ENCODE peak calls at places on chromosomes 11 and 22, in five cellular contexts. One of them, this sample, is unnamed.

GRCh38 chr11:68271023-68271780 is 571 bp downstream of the C11orf24 start:
- DNase-seq in A673: peak; percentile 92
- DNase-seq in heart right ventricle: peak; percentile 61
- DNase-seq in GM06990: peak; percentile 72
- DNase-seq in IMR-90: peak; percentile 83
- DNase-seq in this sample: peak; percentile 78

GRCh38 chr11:16217631-16218030 is 138.7 kb downstream of the SOX6 start:
- DNase-seq in A673: no peak
- DNase-seq in heart right ventricle: no peak
- DNase-seq in GM06990: no peak
- DNase-seq in IMR-90: peak; percentile 33
- DNase-seq in this sample: no peak

GRCh38 chr22:46070722-46071450 is 79.4 kb upstream of the PPARA start:
- DNase-seq in A673: peak; percentile 91
- DNase-seq in heart right ventricle: no peak
- DNase-seq in GM06990: peak; percentile 75
- DNase-seq in IMR-90: peak; percentile 54
- DNase-seq in this sample: no peak

GRCh38 chr22:23147632-23148387 is 2.5 kb downstream of the RAB36 start:
- DNase-seq in A673: no peak
- DNase-seq in heart right ventricle: no peak
- DNase-seq in GM06990: no peak
- DNase-seq in IMR-90: peak; percentile 90
- DNase-seq in this sample: no peak

GRCh38 chr11:73242291-73243092 is 24.4 kb downstream of the P2RY2 start:
- DNase-seq in A673: peak; percentile 82
- DNase-seq in heart right ventricle: peak; percentile 61
- DNase-seq in GM06990: peak; percentile 77
- DNase-seq in IMR-90: peak; percentile 60
- DNase-seq in this sample: peak; percentile 85

GRCh38 chr11:43907028-43907966 is 26.7 kb downstream of the ALKBH3 start:
- DNase-seq in A673: no peak
- DNase-seq in heart right ventricle: no peak
- DNase-seq in GM06990: no peak
- DNase-seq in IMR-90: no peak
- DNase-seq in this sample: no peak

GRCh38 chr11:2213384-2213842 is 41.8 kb upstream of the TH start:
- DNase-seq in A673: peak; percentile 66
- DNase-seq in heart right ventricle: peak; percentile 2
- DNase-seq in GM06990: no peak
- DNase-seq in IMR-90: no peak
- DNase-seq in this sample: peak; percentile 58

GRCh38 chr11:11910541-11910940 is 68.8 kb downstream of the USP47 start:
- DNase-seq in A673: no peak
- DNase-seq in heart right ventricle: no peak
- DNase-seq in GM06990: no peak
- DNase-seq in IMR-90: no peak
- DNase-seq in this sample: no peak

GRCh38 chr11:128535468-128536457 is 51.6 kb downstream of the ETS1 start:
- DNase-seq in A673: no peak
- DNase-seq in heart right ventricle: no peak
- DNase-seq in GM06990: no peak
- DNase-seq in IMR-90: no peak
- DNase-seq in this sample: no peak

GRCh38 chr11:95794086-95794485 is 3.8 kb downstream of the CEP57 start:
- DNase-seq in A673: no peak
- DNase-seq in heart right ventricle: no peak
- DNase-seq in GM06990: no peak
- DNase-seq in IMR-90: peak; percentile 26
- DNase-seq in this sample: no peak

GRCh38 chr22:39452740-39453040 is 4.1 kb upstream of the MGAT3 start:
- DNase-seq in A673: no peak
- DNase-seq in heart right ventricle: no peak
- DNase-seq in GM06990: no peak
- DNase-seq in IMR-90: no peak
- DNase-seq in this sample: no peak

GRCh38 chr11:85725510-85726258 is 39.7 kb upstream of the CCDC89 start:
- DNase-seq in A673: peak; percentile 90
- DNase-seq in heart right ventricle: no peak
- DNase-seq in GM06990: no peak
- DNase-seq in IMR-90: peak; percentile 97
- DNase-seq in this sample: no peak

GRCh38 chr11:34044664-34045485 is 6.7 kb upstream of the CAPRIN1 start:
- DNase-seq in A673: peak; percentile 99
- DNase-seq in heart right ventricle: no peak
- DNase-seq in GM06990: no peak
- DNase-seq in IMR-90: peak; percentile 82
- DNase-seq in this sample: no peak

GRCh38 chr11:101436511-101437142 is 147.2 kb downstream of the TRPC6 start:
- DNase-seq in A673: peak; percentile 49
- DNase-seq in heart right ventricle: peak; percentile 17
- DNase-seq in GM06990: no peak
- DNase-seq in IMR-90: peak; percentile 49
- DNase-seq in this sample: no peak

GRCh38 chr22:36921309-36922096 is 8.1 kb downstream of the CSF2RB start:
- DNase-seq in A673: no peak
- DNase-seq in heart right ventricle: peak; percentile 29
- DNase-seq in GM06990: peak; percentile 64
- DNase-seq in IMR-90: no peak
- DNase-seq in this sample: peak; percentile 58

GRCh38 chr11:111911563-111912401 is at the start of gene CRYAB:
- DNase-seq in A673: no peak
- DNase-seq in heart right ventricle: peak; percentile 89
- DNase-seq in GM06990: no peak
- DNase-seq in IMR-90: peak; percentile 82
- DNase-seq in this sample: peak; percentile 98

GRCh38 chr22:17749605-17750395 is 24.5 kb downstream of the BID start:
- DNase-seq in A673: no peak
- DNase-seq in heart right ventricle: no peak
- DNase-seq in GM06990: no peak
- DNase-seq in IMR-90: no peak
- DNase-seq in this sample: no peak

GRCh38 chr11:94128171-94128745 is 383 bp upstream of the PANX1 start:
- DNase-seq in A673: no peak
- DNase-seq in heart right ventricle: no peak
- DNase-seq in GM06990: no peak
- DNase-seq in IMR-90: no peak
- DNase-seq in this sample: no peak

GRCh38 chr11:48099916-48100446 is 116.6 kb upstream of the OR4B1 start:
- DNase-seq in A673: no peak
- DNase-seq in heart right ventricle: no peak
- DNase-seq in GM06990: no peak
- DNase-seq in IMR-90: no peak
- DNase-seq in this sample: no peak

GRCh38 chr11:123195182-123196059 is at the start of gene CLMP:
- DNase-seq in A673: peak; percentile 77
- DNase-seq in heart right ventricle: no peak
- DNase-seq in GM06990: no peak
- DNase-seq in IMR-90: peak; percentile 82
- DNase-seq in this sample: no peak

GRCh38 chr11:114956565-114956964 is 278.2 kb downstream of the NXPE2 start:
- DNase-seq in A673: no peak
- DNase-seq in heart right ventricle: no peak
- DNase-seq in GM06990: no peak
- DNase-seq in IMR-90: no peak
- DNase-seq in this sample: no peak

GRCh38 chr11:114953039-114953438 is 274.7 kb downstream of the NXPE2 start:
- DNase-seq in A673: no peak
- DNase-seq in heart right ventricle: no peak
- DNase-seq in GM06990: no peak
- DNase-seq in IMR-90: no peak
- DNase-seq in this sample: no peak
- TF ChIP-seq CTCF in A673: peak; percentile 29
- TF ChIP-seq CTCF in heart right ventricle: peak; percentile 45
- TF ChIP-seq CTCF in GM06990: peak; percentile 23
- TF ChIP-seq CTCF in IMR-90: no peak
- TF ChIP-seq CTCF in this sample: peak; percentile 52

GRCh38 chr11:57301711-57302423 is 22.9 kb downstream of the TNKS1BP1 start:
- DNase-seq in A673: no peak
- DNase-seq in heart right ventricle: no peak
- DNase-seq in GM06990: no peak
- DNase-seq in IMR-90: no peak
- DNase-seq in this sample: no peak

GRCh38 chr11:57305523-57305922 is 19.2 kb downstream of the TNKS1BP1 start:
- DNase-seq in A673: no peak
- DNase-seq in heart right ventricle: no peak
- DNase-seq in GM06990: no peak
- DNase-seq in IMR-90: no peak
- DNase-seq in this sample: no peak

GRCh38 chr11:57302489-57302888 is 22.3 kb downstream of the TNKS1BP1 start:
- DNase-seq in A673: no peak
- DNase-seq in heart right ventricle: no peak
- DNase-seq in GM06990: no peak
- DNase-seq in IMR-90: no peak
- DNase-seq in this sample: no peak

GRCh38 chr11:57303990-57304579 is 20.7 kb downstream of the TNKS1BP1 start:
- DNase-seq in A673: no peak
- DNase-seq in heart right ventricle: no peak
- DNase-seq in GM06990: no peak
- DNase-seq in IMR-90: no peak
- DNase-seq in this sample: no peak

GRCh38 chr11:57303280-57303989 is 21.3 kb downstream of the TNKS1BP1 start:
- DNase-seq in A673: no peak
- DNase-seq in heart right ventricle: no peak
- DNase-seq in GM06990: no peak
- DNase-seq in IMR-90: no peak
- DNase-seq in this sample: no peak
- H3K36me3 ChIP-seq in A673: peaks cover 51% of the 10 kb centered on the region
- H3K36me3 ChIP-seq in heart right ventricle: peaks cover 75% of the 10 kb centered on the region
- H3K36me3 ChIP-seq in GM06990: peaks cover 4% of the 10 kb centered on the region
- H3K36me3 ChIP-seq in IMR-90: peaks cover 73% of the 10 kb centered on the region
- H3K36me3 ChIP-seq in this sample: peaks cover 59% of the 10 kb centered on the region

DNA sequence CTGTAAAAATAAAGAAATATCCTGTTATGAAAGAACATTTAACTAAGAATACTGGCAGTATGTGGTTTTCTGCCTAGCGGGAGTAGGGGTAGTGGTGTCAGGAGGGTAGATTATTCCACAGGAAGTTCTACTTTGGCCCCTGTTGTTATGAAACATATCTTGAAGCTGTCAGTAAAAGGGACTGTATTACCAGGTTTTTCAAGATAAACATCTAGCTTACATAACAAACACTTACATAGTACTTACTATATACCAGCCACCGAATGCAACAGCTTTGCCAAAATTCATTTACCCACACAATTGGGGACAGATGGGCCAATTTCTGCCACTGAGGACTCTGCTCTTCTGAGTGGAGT is 3.7 kb downstream of the TMEM123 start:
- DNase-seq in A673: no peak
- DNase-seq in heart right ventricle: no peak
- DNase-seq in GM06990: no peak
- DNase-seq in IMR-90: no peak
- DNase-seq in this sample: no peak
- H3K4me3 ChIP-seq in A673: no peak overlapping the region
- H3K4me3 ChIP-seq in heart right ventricle: no peak overlapping the region
- H3K4me3 ChIP-seq in GM06990: no peak overlapping the region
- H3K4me3 ChIP-seq in IMR-90: no peak overlapping the region
- H3K4me3 ChIP-seq in this sample: no peak overlapping the region

DNA sequence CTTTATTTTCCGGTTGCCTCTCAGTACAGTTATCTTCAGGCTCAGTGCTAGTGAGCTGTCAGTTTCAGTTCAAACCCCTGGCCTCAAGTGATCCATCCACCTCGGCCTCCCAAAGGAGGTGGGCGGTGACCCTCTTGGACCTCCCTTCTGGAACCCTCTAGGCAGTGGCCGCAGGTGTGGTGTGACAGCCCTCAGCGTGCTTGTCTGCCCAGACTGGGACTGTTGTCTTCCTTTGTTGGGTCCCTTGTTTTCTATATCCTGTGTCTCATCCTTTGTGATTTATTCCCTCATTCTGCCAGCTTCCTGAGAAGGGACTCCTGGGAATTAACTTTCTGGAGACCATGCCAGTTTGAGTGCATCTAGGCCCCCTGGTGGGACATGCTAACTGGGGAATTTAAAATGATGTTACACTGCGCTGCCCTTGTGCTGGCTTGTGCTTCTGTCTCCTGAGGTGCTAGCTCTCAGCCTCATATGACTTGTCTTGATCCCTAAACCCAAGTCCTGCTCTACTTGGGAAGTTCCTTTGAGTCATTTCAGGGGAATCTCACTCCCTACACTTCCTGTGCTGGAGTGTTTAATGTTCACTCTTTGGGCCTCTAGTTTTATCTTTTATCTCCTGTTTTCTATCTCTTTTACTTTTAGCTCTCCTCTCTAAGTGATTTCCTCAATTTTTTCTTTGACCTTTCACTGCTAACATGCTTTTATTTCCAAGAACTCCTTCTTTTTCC is 19.4 kb downstream of the MED15 start:
- DNase-seq in A673: peak; percentile 97
- DNase-seq in heart right ventricle: no peak
- DNase-seq in GM06990: no peak
- DNase-seq in IMR-90: peak; percentile 91
- DNase-seq in this sample: no peak
- TF ChIP-seq CTCF in A673: no peak
- TF ChIP-seq CTCF in heart right ventricle: no peak
- TF ChIP-seq CTCF in GM06990: no peak
- TF ChIP-seq CTCF in IMR-90: peak; percentile 41
- TF ChIP-seq CTCF in this sample: no peak

GRCh38 chr22:20928573-20928967 is 11.4 kb downstream of the CRKL start:
- DNase-seq in A673: no peak
- DNase-seq in heart right ventricle: no peak
- DNase-seq in GM06990: no peak
- DNase-seq in IMR-90: no peak
- DNase-seq in this sample: no peak

GRCh38 chr22:20931126-20931654 is 14.0 kb downstream of the CRKL start:
- DNase-seq in A673: no peak
- DNase-seq in heart right ventricle: no peak
- DNase-seq in GM06990: no peak
- DNase-seq in IMR-90: no peak
- DNase-seq in this sample: no peak

GRCh38 chr22:20926243-20926642 is 9.0 kb downstream of the CRKL start:
- DNase-seq in A673: no peak
- DNase-seq in heart right ventricle: no peak
- DNase-seq in GM06990: no peak
- DNase-seq in IMR-90: no peak
- DNase-seq in this sample: no peak

GRCh38 chr22:20930004-20930403 is 12.8 kb downstream of the CRKL start:
- DNase-seq in A673: no peak
- DNase-seq in heart right ventricle: no peak
- DNase-seq in GM06990: no peak
- DNase-seq in IMR-90: no peak
- DNase-seq in this sample: no peak

GRCh38 chr22:20927940-20928572 is 10.8 kb downstream of the CRKL start:
- DNase-seq in A673: no peak
- DNase-seq in heart right ventricle: no peak
- DNase-seq in GM06990: no peak
- DNase-seq in IMR-90: no peak
- DNase-seq in this sample: no peak
- H3K36me3 ChIP-seq in A673: peaks cover 4% of the 10 kb centered on the region
- H3K36me3 ChIP-seq in heart right ventricle: no peaks in the 10 kb centered on the region
- H3K36me3 ChIP-seq in GM06990: no peaks in the 10 kb centered on the region
- H3K36me3 ChIP-seq in IMR-90: peaks cover 4% of the 10 kb centered on the region
- H3K36me3 ChIP-seq in this sample: no peaks in the 10 kb centered on the region

GRCh38 chr22:37979782-37980181 is 4.6 kb downstream of the SOX10 start:
- DNase-seq in A673: no peak
- DNase-seq in heart right ventricle: no peak
- DNase-seq in GM06990: no peak
- DNase-seq in IMR-90: no peak
- DNase-seq in this sample: no peak
- H3K4me3 ChIP-seq in A673: no peak overlapping the region
- H3K4me3 ChIP-seq in heart right ventricle: no peak overlapping the region
- H3K4me3 ChIP-seq in GM06990: no peak overlapping the region
- H3K4me3 ChIP-seq in IMR-90: no peak overlapping the region
- H3K4me3 ChIP-seq in this sample: no peak overlapping the region